ENCODE peak calls at places on chromosomes 7 and 10, in nine cellular contexts. J is cardiac muscle cell; B is MM.1S; Z is heart right ventricle; T is hepatocyte; L is CD8-positive, alpha-beta memory T cell; P is esophagus squamous epithelium; O is Peyer's patch; Q is left ventricle myocardium inferior. V is an unnamed sample. For H3K4me1, the result is how much of the 10 kb centered on the place peaks cover.

GRCh38 chr10:48750991-48751390 is 66.3 kb downstream of the WDFY4 start:
- DNase-seq in P (no peak), J (no peak), L (no peak), B (no peak), Q (no peak), T (no peak), O (no peak), Z (no peak), V (no peak)

GRCh38 chr10:119747940-119748339 is 22.1 kb downstream of the INPP5F start:
- DNase-seq in O (no peak), B (no peak), J (no peak), Z (no peak), L (no peak), P (no peak), T (no peak), Q (no peak), V (no peak)

GRCh38 chr7:139118234-139118802 is 8.8 kb upstream of the ZC3HAV1 start:
- DNase-seq in O (no peak), B (no peak), Q (no peak), T (no peak), Z (no peak), P (no peak), J (no peak), L (no peak), V (peak)

GRCh38 chr10:103525901-103526300 is 32.4 kb downstream of the NEURL1 start:
- DNase-seq in Q (no peak), J (no peak), B (no peak), Z (no peak), P (no peak), T (no peak), L (no peak), O (no peak), V (no peak)

GRCh38 chr10:96497391-96497790 is 16.3 kb downstream of the TLL2 start:
- DNase-seq in J (no peak), P (no peak), T (no peak), Z (no peak), O (no peak), B (no peak), L (no peak), Q (no peak), V (no peak)

GRCh38 chr7:68321076-68321639 is 1277.1 kb upstream of the AUTS2 start:
- DNase-seq in P (no peak), L (no peak), O (no peak), Z (peak), J (peak), T (peak), B (peak), Q (peak), V (peak)

GRCh38 chr7:542935-543789 is 23.5 kb upstream of the PDGFA start:
- DNase-seq in T (peak), Z (no peak), Q (no peak), J (peak), O (no peak), L (no peak), P (no peak), B (no peak), V (peak)

GRCh38 chr7:34486371-34486770 is 171.6 kb upstream of the NPSR1 start:
- DNase-seq in T (no peak), Q (no peak), O (no peak), B (no peak), L (no peak), J (no peak), P (no peak), Z (no peak), V (no peak)

DNA sequence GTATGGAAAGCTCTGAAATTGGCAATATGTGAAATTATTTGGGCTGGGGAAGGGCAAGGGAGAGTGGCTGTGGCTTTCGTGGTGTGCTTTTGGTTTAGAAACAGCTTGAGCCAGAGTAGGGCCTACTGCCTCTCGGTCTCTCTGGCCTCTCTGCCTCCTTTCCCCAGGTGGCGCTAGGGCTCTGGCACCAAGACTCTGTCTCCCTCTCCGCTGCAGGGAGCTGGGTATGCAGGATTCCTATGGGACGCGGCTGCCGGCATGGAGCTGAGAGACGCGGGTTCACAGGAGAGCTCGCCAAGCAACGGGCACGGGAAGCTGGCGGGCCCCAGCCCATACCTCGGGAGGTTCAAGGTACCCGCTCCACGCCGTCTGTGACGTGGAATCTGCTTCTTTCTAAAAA is 105.2 kb upstream of the ANLN start:
- DNase-seq in O (no peak), L (no peak), Z (no peak), P (no peak), T (no peak), Q (no peak), B (no peak), J (no peak), V (no peak)
- H3K4me1 ChIP-seq in O (under half), L (half or more), Z (under half), P (under half), T (under half), Q (half or more), B (under half), J (under half), V (under half)

GRCh38 chr10:110843031-110843430 is 28.7 kb upstream of the PDCD4 start:
- DNase-seq in Z (no peak), Q (no peak), L (peak), T (no peak), O (peak), J (no peak), P (no peak), B (peak), V (no peak)
- H3K27ac ChIP-seq in Z (no peak), Q (peak), L (no peak), T (peak), O (peak), J (peak), P (peak), B (peak), V (no peak)

GRCh38 chr7:117047496-117047895 is 94.2 kb downstream of the ST7 start:
- DNase-seq in Z (no peak), Q (no peak), O (no peak), B (no peak), T (no peak), J (no peak), P (no peak), L (no peak), V (no peak)

GRCh38 chr7:117045927-117046710 is 92.8 kb downstream of the ST7 start:
- DNase-seq in L (no peak), Z (no peak), P (no peak), Q (no peak), B (no peak), T (no peak), O (no peak), J (no peak), V (no peak)

GRCh38 chr7:117043051-117043546 is 89.8 kb downstream of the ST7 start:
- DNase-seq in T (no peak), L (no peak), O (no peak), Z (no peak), Q (no peak), P (no peak), B (no peak), J (no peak), V (no peak)

GRCh38 chr7:117041822-117042221 is 88.5 kb downstream of the ST7 start:
- DNase-seq in B (no peak), P (no peak), O (no peak), Z (no peak), J (no peak), L (no peak), Q (no peak), T (no peak), V (no peak)

DNA sequence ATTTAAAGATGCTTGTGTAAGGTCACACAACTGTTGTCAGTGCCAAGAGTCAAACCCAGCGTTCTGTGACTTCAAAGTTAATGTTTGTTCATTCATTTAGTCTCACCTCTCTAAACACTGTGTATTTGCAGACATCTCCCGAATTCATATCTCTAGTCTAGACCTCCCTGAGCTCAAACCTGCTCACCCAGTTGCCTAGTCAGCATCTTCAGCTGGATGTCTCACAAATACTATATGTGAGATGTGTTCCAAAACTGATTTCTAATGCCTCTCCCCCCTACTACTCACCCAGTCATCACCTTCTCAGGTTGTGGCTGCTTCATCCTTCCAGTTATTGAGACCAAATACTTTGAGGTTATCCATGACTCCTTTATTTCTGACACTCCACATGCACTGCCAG is 91.4 kb downstream of the ST7 start:
- DNase-seq in L (no peak), Q (no peak), T (no peak), J (no peak), O (no peak), P (no peak), Z (no peak), B (no peak), V (no peak)
- H3K4me1 ChIP-seq in L (under half), Q (half or more), T (under half), J (under half), O (under half), P (under half), Z (under half), B (under half), V (under half)

DNA sequence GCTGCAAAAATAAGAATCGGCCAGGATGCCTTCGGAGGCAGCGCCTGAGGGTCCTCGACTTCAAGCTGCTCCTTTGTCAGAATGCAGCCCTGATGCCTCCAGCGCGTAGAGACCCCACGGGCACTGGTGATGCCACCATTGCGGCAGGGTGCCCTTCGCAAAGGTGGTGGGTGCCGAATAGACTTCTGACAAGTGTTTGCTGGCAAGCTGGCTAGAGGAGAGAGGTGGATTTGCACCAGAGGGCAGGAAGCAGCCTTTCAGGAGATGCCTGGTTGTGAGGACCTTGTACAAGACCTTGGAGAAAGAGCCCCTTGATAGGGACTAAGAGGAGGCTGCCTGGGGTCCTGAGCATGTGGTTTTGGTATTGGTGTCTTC is 103.2 kb upstream of the PPIF start:
- DNase-seq in Q (no peak), O (no peak), B (peak), Z (no peak), T (no peak), J (no peak), P (no peak), L (no peak), V (no peak)
- H3K27ac ChIP-seq in Q (peak), O (peak), B (peak), Z (peak), T (no peak), J (no peak), P (peak), L (peak), V (no peak)

GRCh38 chr10:114649217-114649906 is 8.7 kb downstream of the ABLIM1 start:
- DNase-seq in B (no peak), O (no peak), P (no peak), Z (no peak), Q (no peak), L (no peak), T (no peak), J (no peak), V (no peak)
- H3K4me1 ChIP-seq in B (under half), O (under half), P (under half), Z (half or more), Q (half or more), L (under half), T (under half), J (under half), V (under half)